ENCODE peak calls at places on chromosomes 12 and 14, in four cellular contexts. One of them, this sample, is unnamed.

GRCh38 chr12:64120568-64120967 is 101.5 kb downstream of the KICS2 start:
- DNase-seq in NCI-H1105: no peak
- DNase-seq in heart right ventricle: no peak
- DNase-seq in M059J: peak; percentile 89
- DNase-seq in this sample: no peak

GRCh38 chr12:78636253-78636855 is 228.2 kb upstream of the SYT1 start:
- DNase-seq in NCI-H1105: no peak
- DNase-seq in heart right ventricle: no peak
- DNase-seq in M059J: no peak
- DNase-seq in this sample: peak; percentile 55

GRCh38 chr14:105091335-105092123 is 26.3 kb upstream of the GPR132 start:
- DNase-seq in NCI-H1105: peak; percentile 80
- DNase-seq in heart right ventricle: peak; percentile 82
- DNase-seq in M059J: peak; percentile 90
- DNase-seq in this sample: peak; percentile 64

GRCh38 chr12:93198086-93198485 is 179.6 kb upstream of the NUDT4 start:
- DNase-seq in NCI-H1105: no peak
- DNase-seq in heart right ventricle: no peak
- DNase-seq in M059J: peak; percentile 97
- DNase-seq in this sample: peak; percentile 76

GRCh38 chr12:31736472-31736871 is 7.7 kb upstream of the AMN1 start:
- DNase-seq in NCI-H1105: no peak
- DNase-seq in heart right ventricle: no peak
- DNase-seq in M059J: peak; percentile 97
- DNase-seq in this sample: peak; percentile 83

GRCh38 chr12:124667671-124668337 is 100.4 kb upstream of the NCOR2 start:
- DNase-seq in NCI-H1105: no peak
- DNase-seq in heart right ventricle: no peak
- DNase-seq in M059J: no peak
- DNase-seq in this sample: no peak

GRCh38 chr12:57518176-57518919 is 2.0 kb downstream of the DDIT3 start:
- DNase-seq in NCI-H1105: no peak
- DNase-seq in heart right ventricle: no peak
- DNase-seq in M059J: no peak
- DNase-seq in this sample: peak; percentile 47

GRCh38 chr14:73058923-73059311 is 583 bp downstream of the RBM25 start:
- DNase-seq in NCI-H1105: no peak
- DNase-seq in heart right ventricle: no peak
- DNase-seq in M059J: peak; percentile 63
- DNase-seq in this sample: peak; percentile 17

GRCh38 chr12:124087251-124088141 is 114.5 kb downstream of the ZNF664 start:
- DNase-seq in NCI-H1105: no peak
- DNase-seq in heart right ventricle: no peak
- DNase-seq in M059J: no peak
- DNase-seq in this sample: no peak

GRCh38 chr14:102903889-102904512 is 18.5 kb upstream of the AMN start:
- DNase-seq in NCI-H1105: no peak
- DNase-seq in heart right ventricle: no peak
- DNase-seq in M059J: no peak
- DNase-seq in this sample: no peak

GRCh38 chr12:64387201-64387816 is 3.2 kb downstream of the C12orf56 start:
- DNase-seq in NCI-H1105: peak; percentile 60
- DNase-seq in heart right ventricle: no peak
- DNase-seq in M059J: no peak
- DNase-seq in this sample: no peak

GRCh38 chr12:13193403-13194100 is 3.0 kb upstream of the EMP1 start:
- DNase-seq in NCI-H1105: no peak
- DNase-seq in heart right ventricle: no peak
- DNase-seq in M059J: no peak
- DNase-seq in this sample: no peak

GRCh38 chr14:64928239-64929002 is 14.1 kb downstream of the GPX2 start:
- DNase-seq in NCI-H1105: no peak
- DNase-seq in heart right ventricle: no peak
- DNase-seq in M059J: no peak
- DNase-seq in this sample: no peak

GRCh38 chr12:85872497-85873091 is 1.5 kb upstream of the NTS start:
- DNase-seq in NCI-H1105: peak; percentile 70
- DNase-seq in heart right ventricle: no peak
- DNase-seq in M059J: peak; percentile 48
- DNase-seq in this sample: peak; percentile 67

GRCh38 chr12:26195641-26196423 is 459 bp downstream of the SSPN start:
- DNase-seq in NCI-H1105: peak; percentile 43
- DNase-seq in heart right ventricle: peak; percentile 47
- DNase-seq in M059J: peak; percentile 58
- DNase-seq in this sample: peak; percentile 40

GRCh38 chr14:42141328-42141727 is 534.7 kb downstream of the LRFN5 start:
- DNase-seq in NCI-H1105: no peak
- DNase-seq in heart right ventricle: no peak
- DNase-seq in M059J: peak; percentile 22
- DNase-seq in this sample: no peak

GRCh38 chr12:95997911-95998510 is 1.9 kb upstream of the HAL start:
- DNase-seq in NCI-H1105: no peak
- DNase-seq in heart right ventricle: no peak
- DNase-seq in M059J: no peak
- DNase-seq in this sample: no peak

GRCh38 chr14:81137316-81137715 is 83.4 kb downstream of the GTF2A1 start:
- DNase-seq in NCI-H1105: no peak
- DNase-seq in heart right ventricle: no peak
- DNase-seq in M059J: peak; percentile 85
- DNase-seq in this sample: peak; percentile 75

GRCh38 chr12:57733928-57734327 is 4.6 kb downstream of the AGAP2 start:
- DNase-seq in NCI-H1105: no peak
- DNase-seq in heart right ventricle: no peak
- DNase-seq in M059J: no peak
- DNase-seq in this sample: no peak

GRCh38 chr14:100577986-100578431 is 9.2 kb downstream of the BEGAIN start:
- DNase-seq in NCI-H1105: no peak
- DNase-seq in heart right ventricle: peak; percentile 5
- DNase-seq in M059J: no peak
- DNase-seq in this sample: no peak

GRCh38 chr12:62963642-62964041 is 28.7 kb upstream of the PPM1H start:
- DNase-seq in NCI-H1105: no peak
- DNase-seq in heart right ventricle: no peak
- DNase-seq in M059J: no peak
- DNase-seq in this sample: no peak

GRCh38 chr12:131112690-131113290 is 159.1 kb downstream of the ADGRD1 start:
- DNase-seq in NCI-H1105: no peak
- DNase-seq in heart right ventricle: no peak
- DNase-seq in M059J: no peak
- DNase-seq in this sample: no peak

GRCh38 chr12:118582863-118583262 is 206.5 kb downstream of the SUDS3 start:
- DNase-seq in NCI-H1105: no peak
- DNase-seq in heart right ventricle: no peak
- DNase-seq in M059J: peak; percentile 11
- DNase-seq in this sample: no peak

GRCh38 chr14:80059041-80059440 is 152.3 kb downstream of the DIO2 start:
- DNase-seq in NCI-H1105: no peak
- DNase-seq in heart right ventricle: no peak
- DNase-seq in M059J: no peak
- DNase-seq in this sample: no peak

GRCh38 chr14:72443991-72444431 is 449.9 kb downstream of the DPF3 start:
- DNase-seq in NCI-H1105: no peak
- DNase-seq in heart right ventricle: no peak
- DNase-seq in M059J: no peak
- DNase-seq in this sample: no peak

GRCh38 chr12:108620236-108620879 is 13.3 kb downstream of the SELPLG start:
- DNase-seq in NCI-H1105: no peak
- DNase-seq in heart right ventricle: no peak
- DNase-seq in M059J: no peak
- DNase-seq in this sample: peak; percentile 80

GRCh38 chr12:112380663-112381420 is 1.4 kb downstream of the HECTD4 start:
- DNase-seq in NCI-H1105: peak; percentile 16
- DNase-seq in heart right ventricle: peak; percentile 10
- DNase-seq in M059J: no peak
- DNase-seq in this sample: no peak

GRCh38 chr12:29155079-29155478 is 6.0 kb downstream of the FAR2 start:
- DNase-seq in NCI-H1105: no peak
- DNase-seq in heart right ventricle: no peak
- DNase-seq in M059J: peak; percentile 56
- DNase-seq in this sample: no peak

This sample was measured in AG10803.